ENCODE peak calls at places on chromosome 18, in four cellular contexts. J, S, K and T are unnamed samples.

GRCh38 chr18:45702871-45703270 is 21.1 kb upstream of the SLC14A1 start:
- DNase-seq in J (no peak), K (no peak), S (no peak), T (no peak)

GRCh38 chr18:45639424-45639823 is 24.1 kb downstream of the SLC14A2 start:
- DNase-seq in J (no peak), S (no peak), K (no peak), T (no peak)

GRCh38 chr18:63199743-63200241 is 119.8 kb downstream of the BCL2 start:
- DNase-seq in J (no peak), S (no peak), K (no peak), T (no peak)

GRCh38 chr18:13252696-13253410 is 34.3 kb downstream of the LDLRAD4 start:
- DNase-seq in J (no peak), K (peak), S (no peak), T (no peak)

GRCh38 chr18:68803371-68803770 is 5.5 kb downstream of the CCDC102B start:
- DNase-seq in S (no peak), K (peak), J (no peak), T (peak)

GRCh38 chr18:77118256-77119090 is 14.1 kb downstream of the MBP start:
- DNase-seq in K (no peak), J (no peak), S (no peak), T (no peak)

GRCh38 chr18:13243363-13243762 is 24.8 kb downstream of the LDLRAD4 start:
- DNase-seq in K (no peak), J (no peak), S (no peak), T (no peak)

GRCh38 chr18:46042571-46043123 is 29.4 kb downstream of the PSTPIP2 start:
- DNase-seq in J (no peak), K (peak), S (no peak), T (no peak)

GRCh38 chr18:31105733-31106132 is 3.5 kb upstream of the DSC2 start:
- DNase-seq in K (no peak), J (no peak), S (no peak), T (no peak)

GRCh38 chr18:58026857-58027256 is 17.2 kb upstream of the NEDD4L start:
- DNase-seq in J (no peak), K (no peak), S (no peak), T (no peak)

GRCh38 chr18:76265375-76266225 is 229.4 kb downstream of the ZNF516 start:
- DNase-seq in J (no peak), S (no peak), K (peak), T (no peak)

GRCh38 chr18:59270689-59271257 is 2.5 kb downstream of the RAX start:
- DNase-seq in S (no peak), J (no peak), K (no peak), T (no peak)

GRCh38 chr18:78899241-78899640 is 80.4 kb upstream of the SALL3 start:
- DNase-seq in J (no peak), S (no peak), K (no peak), T (no peak)

GRCh38 chr18:56168049-56168781 is 470.2 kb downstream of the TXNL1 start:
- DNase-seq in K (no peak), J (no peak), S (no peak), T (no peak)

GRCh38 chr18:39938678-39939077 is 2016.4 kb upstream of the PIK3C3 start:
- DNase-seq in J (no peak), S (no peak), K (no peak), T (no peak)

GRCh38 chr18:58599106-58599505 is 29.8 kb downstream of the ALPK2 start:
- DNase-seq in J (no peak), S (no peak), K (no peak), T (no peak)

GRCh38 chr18:10927290-10927979 is 221.9 kb downstream of the PIEZO2 start:
- DNase-seq in S (no peak), K (no peak), J (no peak), T (no peak)

GRCh38 chr18:59605633-59606192 is 91.5 kb downstream of the CCBE1 start:
- DNase-seq in K (no peak), S (no peak), J (no peak), T (no peak)

GRCh38 chr18:45588831-45589558 is 26.3 kb upstream of the SLC14A2 start:
- DNase-seq in K (no peak), S (no peak), J (no peak), T (no peak)

GRCh38 chr18:48607049-48607984 is 68.5 kb downstream of the CTIF start:
- DNase-seq in J (no peak), S (no peak), K (peak), T (no peak)

GRCh38 chr18:47283476-47283875 is 32.0 kb upstream of the SKOR2 start:
- DNase-seq in K (no peak), J (no peak), S (no peak), T (no peak)

GRCh38 chr18:74234326-74235171 is 57.2 kb downstream of the CYB5A start:
- DNase-seq in K (no peak), J (no peak), S (no peak), T (no peak)

GRCh38 chr18:26756556-26756955 is 109.0 kb downstream of the AQP4 start:
- DNase-seq in K (no peak), S (no peak), J (no peak), T (no peak)

GRCh38 chr18:32439802-32440201 is 30.9 kb downstream of the GAREM1 start:
- DNase-seq in S (no peak), J (no peak), K (no peak), T (no peak)
- TF ChIP-seq CTCF in S (no peak), J (no peak), K (no peak), T (peak)

GRCh38 chr18:67510831-67511230 is 5.7 kb downstream of the DSEL start:
- DNase-seq in S (no peak), K (no peak), J (no peak), T (no peak)

GRCh38 chr18:67514465-67514864 is 2.1 kb downstream of the DSEL start:
- DNase-seq in J (no peak), K (no peak), S (no peak), T (no peak)

GRCh38 chr18:67511840-67512239 is 4.7 kb downstream of the DSEL start:
- DNase-seq in K (no peak), S (no peak), J (no peak), T (no peak)

GRCh38 chr18:67514901-67515540 is 1.5 kb downstream of the DSEL start:
- DNase-seq in S (no peak), K (no peak), J (no peak), T (no peak)

GRCh38 chr18:67513285-67513684 is 3.2 kb downstream of the DSEL start:
- DNase-seq in S (no peak), K (no peak), J (no peak), T (no peak)
- TF ChIP-seq CTCF in S (no peak), K (no peak), J (no peak), T (peak)

DNA sequence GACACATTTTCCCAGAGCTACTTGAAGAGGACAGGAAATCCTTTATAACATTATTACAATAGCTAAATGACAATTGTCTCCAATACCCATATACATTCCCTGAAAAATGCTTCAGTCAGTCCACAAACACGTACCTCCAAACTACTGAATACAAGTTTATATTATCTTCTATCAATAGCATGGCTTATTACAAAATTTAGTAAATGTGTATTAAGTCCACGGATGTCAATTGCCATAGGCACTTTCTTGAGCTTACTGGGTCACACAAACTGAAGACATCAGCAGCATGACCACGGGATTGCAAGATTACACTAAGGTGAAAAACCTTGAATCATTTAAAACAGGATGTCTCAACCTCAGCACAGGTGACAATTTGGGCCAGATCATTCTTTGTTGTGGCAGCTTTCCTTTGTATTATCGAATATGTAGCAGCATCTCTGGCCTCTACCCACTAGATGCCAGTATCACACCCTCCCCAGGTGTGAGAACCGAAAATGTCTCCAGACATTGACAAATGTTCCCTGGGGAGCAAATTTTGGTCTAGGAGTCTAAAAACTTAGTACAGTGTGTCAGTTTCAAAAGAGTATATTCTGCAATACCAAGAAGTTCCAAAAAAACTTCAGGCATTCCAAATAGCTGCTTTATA is 1.4 kb downstream of the MBD2 start:
- DNase-seq in J (no peak), S (no peak), K (no peak), T (no peak)
- TF ChIP-seq CTCF in J (no peak), S (peak), K (peak), T (peak)

GRCh38 chr18:61432590-61432989 is 99.4 kb downstream of the CDH20 start:
- DNase-seq in J (no peak), S (no peak), K (no peak), T (no peak)

DNA sequence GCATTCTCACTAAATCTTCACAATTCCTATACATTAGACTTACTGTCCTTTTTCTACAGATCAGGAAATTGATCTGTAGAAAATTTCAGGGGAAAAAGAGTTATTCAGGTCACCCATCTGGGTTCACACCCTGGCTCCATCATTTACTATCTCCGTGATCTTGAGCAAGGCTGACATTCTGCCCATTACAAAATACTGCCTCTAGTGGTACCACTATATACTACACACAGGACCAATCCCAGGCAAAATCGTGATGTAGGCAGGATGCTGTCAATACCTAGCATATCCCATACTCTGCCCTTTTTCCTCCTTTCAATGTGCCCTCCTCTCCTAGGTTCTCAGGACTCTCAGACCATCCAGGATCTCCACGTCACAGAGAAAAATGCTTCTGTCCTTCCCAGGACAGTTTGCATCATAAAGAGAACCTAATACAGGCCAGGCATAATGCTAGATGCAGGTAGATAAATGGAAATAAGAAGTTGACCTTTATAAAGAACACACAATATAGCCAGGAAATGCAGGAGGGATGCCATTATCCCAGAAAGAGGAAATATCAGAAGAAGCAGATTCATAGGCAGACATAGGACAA is 101.9 kb downstream of the CDH20 start:
- DNase-seq in J (no peak), S (no peak), K (no peak), T (no peak)
- TF ChIP-seq CTCF in J (no peak), S (peak), K (no peak), T (peak)